ENCODE peak calls at places on chromosome 11, in four cellular contexts. J, R, O and S are unnamed samples.
A peak's percentile ranks its signal among the peaks of the same experiment; 100 is the strongest.

GRCh38 chr11:95345651-95346050 is 114.6 kb upstream of the SESN3 start:
- DNase-seq in J (no peak), R (no peak), O (no peak), S (no peak)

GRCh38 chr11:27390959-27391326 is 27.9 kb upstream of the CCDC34 start:
- DNase-seq in R (no peak), J (peak; percentile 83), O (no peak), S (no peak)

GRCh38 chr11:27857588-27857987 is 157.3 kb upstream of the BDNF start:
- DNase-seq in J (no peak), O (no peak), R (no peak), S (no peak)

GRCh38 chr11:35814720-35815305 is 129.0 kb upstream of the LDLRAD3 start:
- DNase-seq in R (no peak), O (no peak), J (peak; percentile 18), S (no peak)

GRCh38 chr11:5196731-5197130 is 3.8 kb downstream of the OR51V1 start:
- DNase-seq in J (peak; percentile 10), R (no peak), O (peak; percentile 4), S (no peak)

GRCh38 chr11:19093976-19094375 is 23.0 kb upstream of the ZDHHC13 start:
- DNase-seq in R (no peak), J (no peak), O (no peak), S (no peak)

GRCh38 chr11:62842171-62842717 is 2.9 kb upstream of the WDR74 start:
- DNase-seq in O (peak; percentile 67), R (peak; percentile 63), J (no peak), S (peak; percentile 46)

GRCh38 chr11:36210529-36210928 is 78.7 kb downstream of the COMMD9 start:
- DNase-seq in O (no peak), R (no peak), J (no peak), S (no peak)

GRCh38 chr11:15941206-15941770 is 415.1 kb downstream of the SOX6 start:
- DNase-seq in J (no peak), O (peak; percentile 80), R (no peak), S (no peak)

GRCh38 chr11:63212742-63213141 is 30.7 kb downstream of the SLC22A25 start:
- DNase-seq in J (no peak), O (peak; percentile 63), R (peak; percentile 22), S (peak; percentile 26)

GRCh38 chr11:94958118-94958517 is 15.2 kb downstream of the CWC15 start:
- DNase-seq in J (peak; percentile 66), O (no peak), R (no peak), S (peak; percentile 20)

GRCh38 chr11:111912535-111912934 is at the start of gene HSPB2:
- DNase-seq in O (peak; percentile 33), R (no peak), J (no peak), S (no peak)

GRCh38 chr11:119889728-119890280 is 160.8 kb upstream of the NECTIN1 start:
- DNase-seq in R (no peak), O (no peak), J (no peak), S (no peak)

GRCh38 chr11:60914620-60915249 is 777 bp downstream of the TMEM109 start:
- DNase-seq in O (peak; percentile 36), J (peak; percentile 34), R (peak; percentile 54), S (peak; percentile 48)

GRCh38 chr11:71365626-71366025 is 82.6 kb downstream of the DHCR7 start:
- DNase-seq in J (no peak), O (no peak), R (no peak), S (no peak)

DNA sequence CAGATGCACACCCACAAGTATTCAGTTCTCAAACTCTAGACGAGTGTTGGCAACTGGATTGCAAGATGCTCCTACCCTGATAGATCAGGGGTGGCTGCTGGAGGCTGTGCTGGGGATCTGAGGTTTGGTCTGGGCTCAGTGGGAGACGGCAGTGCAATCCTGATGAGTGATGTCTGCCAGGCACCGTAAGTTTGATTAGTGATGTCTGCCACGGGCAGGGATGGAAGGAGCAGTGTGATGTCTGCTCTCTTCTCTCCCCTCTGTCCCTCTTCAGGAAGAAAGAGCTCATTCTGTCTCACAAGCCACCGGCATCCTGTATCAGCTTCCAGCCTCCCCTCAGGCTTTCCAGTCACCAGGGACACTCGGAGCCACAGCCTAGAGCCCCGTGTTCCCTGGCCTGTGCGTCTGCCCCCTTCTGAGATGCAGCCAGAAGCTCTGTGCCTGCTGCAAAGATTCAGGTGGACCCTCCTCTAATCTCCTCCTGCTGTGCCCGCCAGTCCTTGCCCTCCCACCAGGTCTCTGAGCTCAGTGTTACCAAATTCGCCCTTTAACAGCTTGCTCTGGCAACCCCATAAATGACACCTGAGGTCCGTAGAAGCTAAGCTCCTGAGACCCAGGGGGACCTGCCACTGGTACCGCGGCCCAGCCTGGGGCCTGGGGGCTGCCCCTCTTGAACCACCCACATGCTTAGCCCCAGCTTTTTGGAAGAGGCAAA is 19.9 kb downstream of the TP53I11 start:
- DNase-seq in J (no peak), R (no peak), O (no peak), S (no peak)
- H3K27ac ChIP-seq in J (no peak overlapping the region), R (no peak overlapping the region), O (no peak overlapping the region), S (no peak overlapping the region)

GRCh38 chr11:96412761-96413381 is 23.1 kb downstream of the JRKL start:
- DNase-seq in O (no peak), R (no peak), J (no peak), S (no peak)
- H2AFZ ChIP-seq in O (no peak overlapping the region), R (no peak overlapping the region), J (peak overlapping the region; percentile 14), S (no peak overlapping the region)

GRCh38 chr11:12063251-12063650 is 47.1 kb upstream of the MICAL2 start:
- DNase-seq in R (no peak), J (no peak), O (no peak), S (no peak)

GRCh38 chr11:12064954-12065280 is 45.5 kb upstream of the MICAL2 start:
- DNase-seq in J (no peak), O (no peak), R (no peak), S (no peak)

GRCh38 chr11:12064136-12064953 is 46.0 kb upstream of the MICAL2 start:
- DNase-seq in R (no peak), O (no peak), J (no peak), S (no peak)

GRCh38 chr11:12060385-12060980 is 49.9 kb upstream of the MICAL2 start:
- DNase-seq in O (no peak), R (no peak), J (no peak), S (no peak)

DNA sequence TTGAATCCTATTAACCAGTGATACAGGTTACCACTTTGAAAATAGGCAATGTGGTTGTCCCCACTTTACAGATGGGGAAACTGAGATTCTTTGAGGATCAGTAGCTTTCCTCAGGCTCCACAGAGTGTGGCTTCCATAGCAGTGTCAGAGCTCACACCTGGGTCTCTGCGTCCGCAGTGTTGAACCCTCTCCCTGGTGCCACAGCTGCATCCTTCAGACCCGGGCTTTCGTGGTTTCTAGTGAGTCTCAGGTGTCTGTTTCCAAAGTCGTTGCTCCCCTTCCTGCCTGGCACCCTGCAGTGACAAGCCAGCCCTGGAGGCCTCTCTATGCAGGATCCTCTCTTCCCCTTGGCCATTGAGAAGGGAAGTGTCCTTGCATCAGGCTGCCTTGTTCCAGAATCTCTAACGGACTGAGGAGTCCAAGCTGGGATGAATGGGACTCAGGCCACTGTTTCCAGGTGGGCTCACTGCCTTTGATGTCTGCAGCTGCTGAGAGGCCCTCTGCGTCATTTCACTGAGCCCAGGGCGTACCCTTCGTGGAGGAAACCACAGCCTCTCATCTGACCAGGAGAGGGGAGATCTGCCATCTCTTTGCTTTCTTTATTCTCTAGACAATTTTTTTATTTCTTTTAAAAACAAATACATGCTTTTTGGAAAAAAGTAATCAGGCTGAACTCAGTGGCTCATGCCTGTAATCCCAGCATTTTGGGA is 48.4 kb upstream of the MICAL2 start:
- DNase-seq in J (no peak), R (no peak), O (no peak), S (no peak)
- H3K4me2 ChIP-seq in J (no peak overlapping the region), R (no peak overlapping the region), O (no peak overlapping the region), S (no peak overlapping the region)

GRCh38 chr11:130840683-130841082 is 75.6 kb downstream of the SNX19 start:
- DNase-seq in J (no peak), R (no peak), O (no peak), S (no peak)

GRCh38 chr11:130837194-130837593 is 79.1 kb downstream of the SNX19 start:
- DNase-seq in R (no peak), O (no peak), J (no peak), S (no peak)

GRCh38 chr11:130834886-130835285 is 81.4 kb downstream of the SNX19 start:
- DNase-seq in J (no peak), O (no peak), R (no peak), S (no peak)

GRCh38 chr11:130839950-130840666 is 76.2 kb downstream of the SNX19 start:
- DNase-seq in O (no peak), J (peak; percentile 56), R (no peak), S (no peak)
- H3K27ac ChIP-seq in O (no peak overlapping the region), J (peak overlapping the region; percentile 71), R (no peak overlapping the region), S (peak overlapping the region; percentile 69)

DNA sequence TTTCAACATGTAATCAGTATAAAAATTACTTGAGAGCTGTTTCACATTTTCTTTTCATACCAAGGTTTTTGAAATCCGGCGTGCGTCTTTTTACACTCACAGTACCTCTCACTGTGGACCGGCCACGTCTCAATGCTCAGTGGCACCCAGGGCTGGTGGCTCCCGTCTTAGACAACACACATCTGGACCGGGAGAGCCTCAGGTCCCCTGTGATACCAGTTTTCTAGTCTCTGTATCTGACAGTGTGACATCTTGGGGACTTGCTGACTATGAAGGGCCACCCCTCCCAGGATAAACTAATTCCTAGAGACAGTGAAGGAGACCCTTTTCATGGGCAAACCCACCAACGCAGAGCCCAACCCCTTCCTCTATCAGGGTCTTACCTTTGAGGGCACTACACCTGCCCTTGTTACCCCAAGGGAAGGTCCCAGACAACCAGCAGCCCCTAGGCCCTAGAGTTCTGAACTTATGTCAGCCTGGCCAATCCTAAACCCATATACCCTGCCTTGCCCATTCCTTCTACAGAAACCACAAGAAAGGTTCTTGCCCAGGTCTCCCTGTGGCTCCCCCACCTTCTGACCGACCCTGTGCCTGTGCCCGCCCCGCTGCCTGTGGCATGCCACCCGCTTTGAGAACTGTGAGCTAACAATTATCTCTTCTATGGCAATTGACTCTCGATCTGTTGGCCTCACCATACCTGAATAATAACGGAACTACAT is 6.1 kb upstream of the ASCL2 start:
- DNase-seq in O (no peak), J (no peak), R (no peak), S (no peak)
- H2AFZ ChIP-seq in O (no peak overlapping the region), J (no peak overlapping the region), R (no peak overlapping the region), S (no peak overlapping the region)

GRCh38 chr11:132405728-132406127 is 1035.3 kb downstream of the NTM start:
- DNase-seq in O (peak; percentile 64), J (no peak), R (no peak), S (no peak)
- H3K4me2 ChIP-seq in O (peak overlapping the region; percentile 5), J (no peak overlapping the region), R (no peak overlapping the region), S (no peak overlapping the region)

DNA sequence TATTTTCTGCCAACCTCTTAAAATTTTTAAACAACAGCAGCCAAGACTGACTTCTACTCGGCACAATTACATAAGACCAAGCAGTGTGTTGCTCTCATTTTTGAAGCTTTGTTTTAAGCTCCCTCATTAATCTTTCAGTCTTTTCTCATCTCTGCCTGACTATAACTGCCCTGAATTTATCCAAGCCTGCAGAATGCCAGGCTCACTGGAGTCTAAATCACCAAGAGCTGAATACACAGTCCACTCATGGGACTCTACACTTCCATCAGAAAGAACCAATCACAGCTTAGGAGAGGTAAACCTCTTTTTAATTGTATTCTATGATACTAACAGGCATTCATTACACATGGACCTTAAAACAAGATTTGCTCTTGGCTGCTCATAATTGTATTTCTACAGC is 178.7 kb downstream of the CADM1 start:
- DNase-seq in O (no peak), R (no peak), J (no peak), S (no peak)
- H3K27ac ChIP-seq in O (no peak overlapping the region), R (no peak overlapping the region), J (no peak overlapping the region), S (no peak overlapping the region)